ENCODE peak calls at places on chromosomes 6 and 20, in ten cellular contexts. Q, V, E, K, T, G, U, B, L and I are unnamed samples.

GRCh38 chr6:119351005-119351394 is 1.4 kb upstream of the MAN1A1 start:
- DNase-seq in Q (peak), V (no peak), E (no peak), K (peak), T (no peak), G (no peak), U (no peak), B (no peak), L (no peak), I (peak)

GRCh38 chr20:58875111-58875510 is 22.6 kb downstream of the GNAS start:
- DNase-seq in Q (no peak), V (no peak), E (no peak), K (no peak), T (no peak), G (no peak), U (no peak), B (no peak), L (no peak), I (no peak)

GRCh38 chr6:124995645-124996325 is 33.5 kb downstream of the RNF217 start:
- DNase-seq in Q (no peak), V (no peak), E (no peak), K (no peak), T (no peak), G (no peak), U (no peak), B (no peak), L (no peak), I (no peak)

GRCh38 chr20:21557246-21557982 is 43.5 kb upstream of the NKX2-2 start:
- DNase-seq in Q (no peak), V (no peak), E (no peak), K (no peak), T (no peak), G (no peak), U (peak), B (no peak), L (no peak), I (no peak)

GRCh38 chr6:144854654-144855053 is 569.5 kb downstream of the UTRN start:
- DNase-seq in Q (no peak), V (no peak), E (no peak), K (no peak), T (no peak), G (no peak), U (no peak), B (no peak), L (no peak), I (no peak)

GRCh38 chr20:50834599-50835005 is 39.7 kb downstream of the BCAS4 start:
- DNase-seq in Q (peak), V (no peak), E (no peak), K (peak), T (no peak), G (no peak), U (no peak), B (peak), L (no peak), I (no peak)

GRCh38 chr6:159093608-159094443 is 49.0 kb upstream of the TAGAP start:
- DNase-seq in Q (no peak), V (no peak), E (peak), K (no peak), T (no peak), G (no peak), U (no peak), B (no peak), L (no peak), I (no peak)

GRCh38 chr20:49252556-49253350 is 25.1 kb downstream of the ZNFX1 start:
- DNase-seq in Q (no peak), V (no peak), E (no peak), K (no peak), T (no peak), G (no peak), U (no peak), B (no peak), L (no peak), I (no peak)

GRCh38 chr6:53813096-53813495 is 18.3 kb downstream of the LRRC1 start:
- DNase-seq in Q (no peak), V (no peak), E (no peak), K (no peak), T (no peak), G (no peak), U (no peak), B (no peak), L (no peak), I (peak)

GRCh38 chr6:38796850-38797249 is 81.7 kb downstream of the DNAH8 start:
- DNase-seq in Q (no peak), V (no peak), E (no peak), K (no peak), T (no peak), G (no peak), U (no peak), B (no peak), L (no peak), I (peak)

GRCh38 chr6:81762132-81762531 is 9.7 kb upstream of the TENT5A start:
- DNase-seq in Q (peak), V (no peak), E (no peak), K (peak), T (no peak), G (no peak), U (no peak), B (no peak), L (no peak), I (no peak)

GRCh38 chr6:80967618-80968017 is 784.9 kb downstream of the TENT5A start:
- DNase-seq in Q (no peak), V (no peak), E (no peak), K (no peak), T (no peak), G (no peak), U (no peak), B (no peak), L (no peak), I (no peak)